ENCODE peak calls at places on chromosomes 3 and 15, in six cellular contexts. One of them, this sample, is unnamed.
A peak's percentile ranks its signal among the peaks of the same experiment; 100 is the strongest.

GRCh38 chr3:196650740-196651311 is 11.3 kb downstream of the NRROS start:
- DNase-seq in cardiac muscle cell: no peak
- DNase-seq in heart left ventricle: no peak
- DNase-seq in epithelial cell of esophagus: peak; percentile 95
- DNase-seq in WTC11: no peak
- DNase-seq in HL-60: peak; percentile 87
- DNase-seq in this sample: no peak

GRCh38 chr3:105958237-105959000 is 89.6 kb upstream of the CBLB start:
- DNase-seq in cardiac muscle cell: no peak
- DNase-seq in heart left ventricle: no peak
- DNase-seq in epithelial cell of esophagus: peak; percentile 49
- DNase-seq in WTC11: no peak
- DNase-seq in HL-60: no peak
- DNase-seq in this sample: no peak

GRCh38 chr15:40928975-40929729 is at the start of gene DLL4:
- DNase-seq in cardiac muscle cell: peak; percentile 69
- DNase-seq in heart left ventricle: peak; percentile 88
- DNase-seq in epithelial cell of esophagus: peak; percentile 62
- DNase-seq in WTC11: peak; percentile 84
- DNase-seq in HL-60: peak; percentile 48
- DNase-seq in this sample: peak; percentile 57

GRCh38 chr15:56916825-56917477 is 1.5 kb upstream of the TCF12 start:
- DNase-seq in cardiac muscle cell: no peak
- DNase-seq in heart left ventricle: no peak
- DNase-seq in epithelial cell of esophagus: no peak
- DNase-seq in WTC11: no peak
- DNase-seq in HL-60: no peak
- DNase-seq in this sample: no peak

GRCh38 chr15:70259030-70259424 is 161.3 kb upstream of the TLE3 start:
- DNase-seq in cardiac muscle cell: peak; percentile 74
- DNase-seq in heart left ventricle: peak; percentile 74
- DNase-seq in epithelial cell of esophagus: peak; percentile 32
- DNase-seq in WTC11: no peak
- DNase-seq in HL-60: peak; percentile 82
- DNase-seq in this sample: no peak

GRCh38 chr3:39103791-39104552 is 3.5 kb downstream of the GORASP1 start:
- DNase-seq in cardiac muscle cell: no peak
- DNase-seq in heart left ventricle: no peak
- DNase-seq in epithelial cell of esophagus: no peak
- DNase-seq in WTC11: no peak
- DNase-seq in HL-60: no peak
- DNase-seq in this sample: no peak

GRCh38 chr3:23002846-23003800 is 200.0 kb upstream of the UBE2E2 start:
- DNase-seq in cardiac muscle cell: no peak
- DNase-seq in heart left ventricle: peak; percentile 26
- DNase-seq in epithelial cell of esophagus: peak; percentile 54
- DNase-seq in WTC11: no peak
- DNase-seq in HL-60: no peak
- DNase-seq in this sample: no peak

GRCh38 chr3:89571707-89572106 is 464.3 kb downstream of the EPHA3 start:
- DNase-seq in cardiac muscle cell: peak; percentile 4
- DNase-seq in heart left ventricle: peak; percentile 37
- DNase-seq in epithelial cell of esophagus: no peak
- DNase-seq in WTC11: no peak
- DNase-seq in HL-60: no peak
- DNase-seq in this sample: no peak

GRCh38 chr3:110806924-110807323 is 264.7 kb upstream of the NECTIN3 start:
- DNase-seq in cardiac muscle cell: no peak
- DNase-seq in heart left ventricle: no peak
- DNase-seq in epithelial cell of esophagus: no peak
- DNase-seq in WTC11: no peak
- DNase-seq in HL-60: no peak
- DNase-seq in this sample: no peak

GRCh38 chr15:75650908-75651809 is 3.4 kb downstream of the SNX33 start:
- DNase-seq in cardiac muscle cell: no peak
- DNase-seq in heart left ventricle: peak; percentile 78
- DNase-seq in epithelial cell of esophagus: no peak
- DNase-seq in WTC11: no peak
- DNase-seq in HL-60: no peak
- DNase-seq in this sample: no peak

GRCh38 chr15:43150171-43150929 is 17.0 kb downstream of the TMEM62 start:
- DNase-seq in cardiac muscle cell: no peak
- DNase-seq in heart left ventricle: no peak
- DNase-seq in epithelial cell of esophagus: peak; percentile 99
- DNase-seq in WTC11: no peak
- DNase-seq in HL-60: no peak
- DNase-seq in this sample: no peak

GRCh38 chr3:31307131-31307785 is 225.5 kb upstream of the STT3B start:
- DNase-seq in cardiac muscle cell: no peak
- DNase-seq in heart left ventricle: no peak
- DNase-seq in epithelial cell of esophagus: peak; percentile 34
- DNase-seq in WTC11: no peak
- DNase-seq in HL-60: no peak
- DNase-seq in this sample: no peak

GRCh38 chr3:173395073-173395411 is 2.5 kb upstream of the NLGN1 start:
- DNase-seq in cardiac muscle cell: no peak
- DNase-seq in heart left ventricle: no peak
- DNase-seq in epithelial cell of esophagus: peak; percentile 62
- DNase-seq in WTC11: no peak
- DNase-seq in HL-60: no peak
- DNase-seq in this sample: no peak

GRCh38 chr3:28207000-28207733 is 34.3 kb upstream of the CMC1 start:
- DNase-seq in cardiac muscle cell: no peak
- DNase-seq in heart left ventricle: no peak
- DNase-seq in epithelial cell of esophagus: no peak
- DNase-seq in WTC11: no peak
- DNase-seq in HL-60: no peak
- DNase-seq in this sample: no peak

GRCh38 chr3:190644035-190644434 is 130.2 kb downstream of the IL1RAP start:
- DNase-seq in cardiac muscle cell: no peak
- DNase-seq in heart left ventricle: no peak
- DNase-seq in epithelial cell of esophagus: no peak
- DNase-seq in WTC11: no peak
- DNase-seq in HL-60: no peak
- DNase-seq in this sample: peak; percentile 11

GRCh38 chr3:179308006-179308405 is 14.8 kb upstream of the ZNF639 start:
- DNase-seq in cardiac muscle cell: no peak
- DNase-seq in heart left ventricle: no peak
- DNase-seq in epithelial cell of esophagus: no peak
- DNase-seq in WTC11: no peak
- DNase-seq in HL-60: no peak
- DNase-seq in this sample: no peak

GRCh38 chr3:45715945-45716344 is 26.7 kb downstream of the SACM1L start:
- DNase-seq in cardiac muscle cell: no peak
- DNase-seq in heart left ventricle: no peak
- DNase-seq in epithelial cell of esophagus: no peak
- DNase-seq in WTC11: no peak
- DNase-seq in HL-60: no peak
- DNase-seq in this sample: no peak

DNA sequence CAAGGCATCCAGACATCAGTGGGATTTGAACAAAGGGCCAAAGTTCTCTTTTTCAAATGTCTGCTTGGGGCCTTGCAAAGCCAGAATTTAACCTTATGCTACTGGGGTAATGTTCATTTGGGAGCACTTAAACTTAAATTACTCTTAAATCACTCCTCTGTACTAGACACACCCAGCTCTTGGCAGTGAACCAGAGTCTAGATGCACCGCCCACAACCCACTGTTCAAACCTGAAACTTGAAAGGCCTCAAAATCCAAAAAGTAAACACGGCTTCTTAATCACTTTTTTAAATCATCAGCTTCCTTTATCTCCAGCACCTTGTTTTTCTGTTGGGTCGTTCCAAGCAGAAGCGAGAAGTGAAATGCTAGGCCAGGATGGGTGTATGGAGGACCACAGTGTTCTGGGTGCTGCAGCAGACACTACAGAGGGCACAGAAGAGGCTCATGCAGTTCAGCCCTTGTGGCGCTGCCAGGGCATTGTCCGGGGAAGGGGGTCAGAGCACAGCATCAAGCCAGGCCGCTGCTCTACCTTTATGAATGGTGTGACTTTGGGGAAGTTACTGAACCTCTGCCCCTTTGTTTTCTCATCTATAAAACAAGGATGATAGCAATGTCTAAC is 28.8 kb downstream of the MECOM start:
- DNase-seq in cardiac muscle cell: no peak
- DNase-seq in heart left ventricle: peak; percentile 38
- DNase-seq in epithelial cell of esophagus: peak; percentile 77
- DNase-seq in WTC11: no peak
- DNase-seq in HL-60: no peak
- DNase-seq in this sample: no peak
- TF ChIP-seq CTCF in cardiac muscle cell: no peak
- TF ChIP-seq CTCF in heart left ventricle: no peak
- TF ChIP-seq CTCF in epithelial cell of esophagus: no peak
- TF ChIP-seq CTCF in WTC11: no peak
- TF ChIP-seq CTCF in HL-60: no peak
- TF ChIP-seq CTCF in this sample: no peak

GRCh38 chr15:51163843-51164242 is 69.1 kb upstream of the TNFAIP8L3 start:
- DNase-seq in cardiac muscle cell: no peak
- DNase-seq in heart left ventricle: no peak
- DNase-seq in epithelial cell of esophagus: no peak
- DNase-seq in WTC11: no peak
- DNase-seq in HL-60: peak; percentile 21
- DNase-seq in this sample: no peak
- TF ChIP-seq CTCF in cardiac muscle cell: no peak
- TF ChIP-seq CTCF in heart left ventricle: no peak
- TF ChIP-seq CTCF in epithelial cell of esophagus: no peak
- TF ChIP-seq CTCF in WTC11: no peak
- TF ChIP-seq CTCF in HL-60: no peak
- TF ChIP-seq CTCF in this sample: no peak

GRCh38 chr15:62849316-62850129 is 193.0 kb upstream of the TPM1 start:
- DNase-seq in cardiac muscle cell: no peak
- DNase-seq in heart left ventricle: no peak
- DNase-seq in epithelial cell of esophagus: no peak
- DNase-seq in WTC11: no peak
- DNase-seq in HL-60: no peak
- DNase-seq in this sample: no peak

GRCh38 chr15:62850318-62850717 is 192.2 kb upstream of the TPM1 start:
- DNase-seq in cardiac muscle cell: no peak
- DNase-seq in heart left ventricle: no peak
- DNase-seq in epithelial cell of esophagus: no peak
- DNase-seq in WTC11: no peak
- DNase-seq in HL-60: no peak
- DNase-seq in this sample: no peak

GRCh38 chr15:62847900-62848489 is 194.6 kb upstream of the TPM1 start:
- DNase-seq in cardiac muscle cell: peak; percentile 78
- DNase-seq in heart left ventricle: peak; percentile 64
- DNase-seq in epithelial cell of esophagus: peak; percentile 65
- DNase-seq in WTC11: peak; percentile 88
- DNase-seq in HL-60: peak; percentile 50
- DNase-seq in this sample: peak; percentile 23

GRCh38 chr15:62846805-62847481 is 195.6 kb upstream of the TPM1 start:
- DNase-seq in cardiac muscle cell: no peak
- DNase-seq in heart left ventricle: no peak
- DNase-seq in epithelial cell of esophagus: no peak
- DNase-seq in WTC11: no peak
- DNase-seq in HL-60: no peak
- DNase-seq in this sample: no peak

DNA sequence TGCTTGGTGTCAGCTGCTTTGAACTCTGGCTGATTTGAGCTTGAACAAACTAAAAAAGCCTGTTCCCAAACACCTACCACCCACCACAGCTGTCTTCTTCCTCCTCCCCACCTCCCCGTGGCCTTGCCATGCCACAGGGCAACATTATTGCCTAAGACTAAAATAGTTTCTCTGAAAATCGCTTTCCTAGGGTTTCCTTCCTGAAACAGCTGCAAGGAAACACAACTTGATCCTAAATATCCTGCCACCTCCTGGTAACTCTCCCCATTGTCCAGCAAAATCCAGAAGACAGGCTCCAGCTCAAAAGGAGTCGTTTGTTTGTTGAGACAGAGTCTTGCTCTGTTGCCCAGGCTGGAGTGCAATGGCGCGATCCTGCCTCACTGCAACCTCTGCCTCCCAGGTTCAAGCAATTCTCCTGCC is 193.9 kb upstream of the TPM1 start:
- DNase-seq in cardiac muscle cell: no peak
- DNase-seq in heart left ventricle: no peak
- DNase-seq in epithelial cell of esophagus: no peak
- DNase-seq in WTC11: no peak
- DNase-seq in HL-60: no peak
- DNase-seq in this sample: no peak
- TF ChIP-seq CTCF in cardiac muscle cell: peak; percentile 12
- TF ChIP-seq CTCF in heart left ventricle: peak; percentile 28
- TF ChIP-seq CTCF in epithelial cell of esophagus: no peak
- TF ChIP-seq CTCF in WTC11: no peak
- TF ChIP-seq CTCF in HL-60: no peak
- TF ChIP-seq CTCF in this sample: no peak

GRCh38 chr3:192772495-192772894 is 45.2 kb upstream of the FGF12 start:
- DNase-seq in cardiac muscle cell: peak; percentile 50
- DNase-seq in heart left ventricle: peak; percentile 33
- DNase-seq in epithelial cell of esophagus: peak; percentile 52
- DNase-seq in WTC11: peak; percentile 61
- DNase-seq in HL-60: no peak
- DNase-seq in this sample: no peak
- TF ChIP-seq CTCF in cardiac muscle cell: peak; percentile 44
- TF ChIP-seq CTCF in heart left ventricle: peak; percentile 48
- TF ChIP-seq CTCF in epithelial cell of esophagus: peak; percentile 56
- TF ChIP-seq CTCF in WTC11: peak; percentile 44
- TF ChIP-seq CTCF in HL-60: no peak
- TF ChIP-seq CTCF in this sample: peak; percentile 64

DNA sequence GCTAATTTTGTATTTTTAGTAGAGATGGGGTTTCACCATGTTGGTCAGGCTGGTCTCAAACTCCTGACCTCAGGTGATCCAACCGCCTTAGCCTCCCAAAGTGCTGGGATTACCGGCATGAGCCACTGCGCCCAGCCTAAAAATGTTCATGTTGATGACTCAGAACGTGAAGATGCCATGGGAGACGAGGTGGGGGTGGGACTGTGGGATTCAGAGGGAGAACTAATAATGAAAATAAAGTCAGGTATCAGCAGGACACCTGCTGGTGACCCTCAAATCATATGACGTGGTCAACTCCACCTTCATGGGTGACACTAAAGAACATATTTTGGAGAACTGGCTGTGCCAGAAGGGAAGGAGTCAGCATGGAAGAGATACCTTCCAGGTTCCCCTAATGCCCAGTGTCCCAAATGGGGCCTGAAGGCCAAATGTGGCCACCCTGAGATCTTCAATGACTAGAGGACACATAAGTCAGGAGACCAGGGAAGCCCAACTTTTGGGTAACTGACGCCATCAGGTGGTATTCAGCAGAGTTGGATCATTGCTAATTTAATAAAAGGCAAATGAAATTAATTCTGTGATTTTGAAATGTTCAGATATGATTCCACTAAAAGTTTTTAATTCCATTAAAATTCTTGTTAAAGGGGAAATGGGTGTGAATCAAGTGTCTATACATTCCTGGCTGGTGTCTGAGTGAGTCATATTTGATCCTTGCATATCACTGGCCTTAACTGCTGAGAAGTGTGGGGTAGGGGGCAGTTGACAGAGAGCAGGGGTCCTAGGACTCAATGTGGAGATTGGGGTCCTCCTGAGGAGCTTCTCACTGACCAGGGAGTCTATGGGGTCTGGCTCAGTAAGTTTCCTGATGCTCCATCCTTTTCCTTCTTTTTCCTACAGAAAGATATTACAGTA is 88.6 kb upstream of the GSK3B start:
- DNase-seq in cardiac muscle cell: no peak
- DNase-seq in heart left ventricle: no peak
- DNase-seq in epithelial cell of esophagus: peak; percentile 66
- DNase-seq in WTC11: no peak
- DNase-seq in HL-60: peak; percentile 14
- DNase-seq in this sample: no peak
- TF ChIP-seq CTCF in cardiac muscle cell: peak; percentile 47
- TF ChIP-seq CTCF in heart left ventricle: peak; percentile 39
- TF ChIP-seq CTCF in epithelial cell of esophagus: peak; percentile 51
- TF ChIP-seq CTCF in WTC11: no peak
- TF ChIP-seq CTCF in HL-60: no peak
- TF ChIP-seq CTCF in this sample: peak; percentile 26

This sample was measured in progenitor cell of endocrine pancreas.